ENCODE peak calls at places on chromosomes 2 and 18, in six cellular contexts. One of them, this sample, is unnamed. For H3K9me3, the result is how much of the 10 kb centered on the place peaks cover.

GRCh38 chr2:211833582-211834279 is 704.9 kb downstream of the ERBB4 start:
- DNase-seq in SJCRH30: no peak
- DNase-seq in PC-3: no peak
- DNase-seq in OCI-LY7: no peak
- DNase-seq in lower lobe of right lung: no peak
- DNase-seq in uterus: no peak
- DNase-seq in this sample: no peak

GRCh38 chr2:142980246-142981068 is 103.0 kb downstream of the KYNU start:
- DNase-seq in lower lobe of right lung: no peak
- DNase-seq in SJCRH30: peak
- DNase-seq in OCI-LY7: peak
- DNase-seq in uterus: no peak
- DNase-seq in PC-3: peak
- DNase-seq in this sample: no peak

GRCh38 chr18:57353137-57353939 is 981 bp downstream of the ST8SIA3 start:
- DNase-seq in uterus: no peak
- DNase-seq in PC-3: no peak
- DNase-seq in OCI-LY7: no peak
- DNase-seq in SJCRH30: no peak
- DNase-seq in lower lobe of right lung: no peak
- DNase-seq in this sample: peak

GRCh38 chr2:28608061-28608828 is 112.4 kb downstream of the PLB1 start:
- DNase-seq in SJCRH30: no peak
- DNase-seq in lower lobe of right lung: no peak
- DNase-seq in OCI-LY7: no peak
- DNase-seq in PC-3: no peak
- DNase-seq in uterus: no peak
- DNase-seq in this sample: peak

GRCh38 chr2:53018830-53019425 is 748.7 kb upstream of the CHAC2 start:
- DNase-seq in OCI-LY7: no peak
- DNase-seq in PC-3: peak
- DNase-seq in lower lobe of right lung: no peak
- DNase-seq in uterus: no peak
- DNase-seq in SJCRH30: peak
- DNase-seq in this sample: no peak

GRCh38 chr2:239375278-239376061 is 25.4 kb downstream of the HDAC4 start:
- DNase-seq in uterus: no peak
- DNase-seq in OCI-LY7: no peak
- DNase-seq in SJCRH30: no peak
- DNase-seq in PC-3: peak
- DNase-seq in lower lobe of right lung: peak
- DNase-seq in this sample: peak

GRCh38 chr2:157441072-157441454 is 2.8 kb downstream of the CYTIP start:
- DNase-seq in uterus: no peak
- DNase-seq in PC-3: no peak
- DNase-seq in lower lobe of right lung: no peak
- DNase-seq in OCI-LY7: peak
- DNase-seq in SJCRH30: peak
- DNase-seq in this sample: no peak

GRCh38 chr2:233817995-233818638 is 36.2 kb downstream of the HJURP start:
- DNase-seq in uterus: no peak
- DNase-seq in OCI-LY7: no peak
- DNase-seq in lower lobe of right lung: no peak
- DNase-seq in PC-3: no peak
- DNase-seq in SJCRH30: no peak
- DNase-seq in this sample: peak

GRCh38 chr18:48752928-48753327 is 197.8 kb downstream of the SMAD7 start:
- DNase-seq in uterus: no peak
- DNase-seq in PC-3: no peak
- DNase-seq in SJCRH30: no peak
- DNase-seq in lower lobe of right lung: no peak
- DNase-seq in OCI-LY7: no peak
- DNase-seq in this sample: no peak

GRCh38 chr2:233449071-233449901 is 95.0 kb downstream of the DGKD start:
- DNase-seq in SJCRH30: no peak
- DNase-seq in PC-3: peak
- DNase-seq in lower lobe of right lung: peak
- DNase-seq in OCI-LY7: no peak
- DNase-seq in uterus: no peak
- DNase-seq in this sample: peak

GRCh38 chr2:169363570-169364150 is 1.3 kb upstream of the LRP2 start:
- DNase-seq in SJCRH30: peak
- DNase-seq in lower lobe of right lung: peak
- DNase-seq in OCI-LY7: no peak
- DNase-seq in PC-3: no peak
- DNase-seq in uterus: no peak
- DNase-seq in this sample: peak

GRCh38 chr2:214987261-214987660 is 151.2 kb downstream of the ABCA12 start:
- DNase-seq in uterus: no peak
- DNase-seq in PC-3: no peak
- DNase-seq in SJCRH30: no peak
- DNase-seq in OCI-LY7: no peak
- DNase-seq in lower lobe of right lung: no peak
- DNase-seq in this sample: no peak

GRCh38 chr2:69933839-69934613 is 19.1 kb downstream of the MXD1 start:
- DNase-seq in SJCRH30: no peak
- DNase-seq in uterus: no peak
- DNase-seq in OCI-LY7: no peak
- DNase-seq in PC-3: peak
- DNase-seq in lower lobe of right lung: no peak
- DNase-seq in this sample: no peak

GRCh38 chr2:70496819-70497218 is 56.8 kb downstream of the TGFA start:
- DNase-seq in uterus: no peak
- DNase-seq in OCI-LY7: no peak
- DNase-seq in lower lobe of right lung: no peak
- DNase-seq in PC-3: peak
- DNase-seq in SJCRH30: no peak
- DNase-seq in this sample: no peak

GRCh38 chr2:47402555-47402804 is 476 bp upstream of the MSH2 start:
- DNase-seq in PC-3: peak
- DNase-seq in uterus: no peak
- DNase-seq in lower lobe of right lung: no peak
- DNase-seq in OCI-LY7: no peak
- DNase-seq in SJCRH30: no peak
- DNase-seq in this sample: no peak

GRCh38 chr2:217077841-217078407 is 218.1 kb upstream of the TNP1 start:
- DNase-seq in SJCRH30: no peak
- DNase-seq in lower lobe of right lung: no peak
- DNase-seq in PC-3: no peak
- DNase-seq in uterus: no peak
- DNase-seq in OCI-LY7: no peak
- DNase-seq in this sample: no peak

GRCh38 chr2:134926231-134926931 is 7.8 kb downstream of the CCNT2 start:
- DNase-seq in lower lobe of right lung: no peak
- DNase-seq in OCI-LY7: no peak
- DNase-seq in uterus: no peak
- DNase-seq in PC-3: no peak
- DNase-seq in SJCRH30: no peak
- DNase-seq in this sample: no peak

GRCh38 chr2:215504547-215504946 is 68.7 kb upstream of the FN1 start:
- DNase-seq in PC-3: no peak
- DNase-seq in SJCRH30: no peak
- DNase-seq in lower lobe of right lung: no peak
- DNase-seq in OCI-LY7: no peak
- DNase-seq in uterus: no peak
- DNase-seq in this sample: no peak

GRCh38 chr18:48918156-48918555 is 32.6 kb downstream of the SMAD7 start:
- DNase-seq in lower lobe of right lung: no peak
- DNase-seq in uterus: no peak
- DNase-seq in SJCRH30: no peak
- DNase-seq in PC-3: no peak
- DNase-seq in OCI-LY7: peak
- DNase-seq in this sample: no peak

GRCh38 chr2:36413218-36413617 is 57.6 kb downstream of the CRIM1 start:
- DNase-seq in lower lobe of right lung: no peak
- DNase-seq in OCI-LY7: no peak
- DNase-seq in uterus: no peak
- DNase-seq in SJCRH30: no peak
- DNase-seq in PC-3: no peak
- DNase-seq in this sample: no peak

GRCh38 chr2:39488450-39488849 is 51.4 kb upstream of the MAP4K3 start:
- DNase-seq in lower lobe of right lung: peak
- DNase-seq in PC-3: peak
- DNase-seq in SJCRH30: no peak
- DNase-seq in OCI-LY7: no peak
- DNase-seq in uterus: no peak
- DNase-seq in this sample: no peak

GRCh38 chr2:231425811-231426703 is 30.5 kb downstream of the B3GNT7 start:
- DNase-seq in PC-3: peak
- DNase-seq in uterus: no peak
- DNase-seq in lower lobe of right lung: no peak
- DNase-seq in OCI-LY7: no peak
- DNase-seq in SJCRH30: no peak
- DNase-seq in this sample: no peak

GRCh38 chr2:23706613-23707078 is 220.3 kb downstream of the ATAD2B start:
- DNase-seq in PC-3: no peak
- DNase-seq in lower lobe of right lung: no peak
- DNase-seq in uterus: no peak
- DNase-seq in SJCRH30: no peak
- DNase-seq in OCI-LY7: no peak
- DNase-seq in this sample: no peak

GRCh38 chr2:12262681-12263436 is 453.9 kb upstream of the TRIB2 start:
- DNase-seq in SJCRH30: peak
- DNase-seq in PC-3: no peak
- DNase-seq in uterus: peak
- DNase-seq in lower lobe of right lung: no peak
- DNase-seq in OCI-LY7: peak
- DNase-seq in this sample: no peak

DNA sequence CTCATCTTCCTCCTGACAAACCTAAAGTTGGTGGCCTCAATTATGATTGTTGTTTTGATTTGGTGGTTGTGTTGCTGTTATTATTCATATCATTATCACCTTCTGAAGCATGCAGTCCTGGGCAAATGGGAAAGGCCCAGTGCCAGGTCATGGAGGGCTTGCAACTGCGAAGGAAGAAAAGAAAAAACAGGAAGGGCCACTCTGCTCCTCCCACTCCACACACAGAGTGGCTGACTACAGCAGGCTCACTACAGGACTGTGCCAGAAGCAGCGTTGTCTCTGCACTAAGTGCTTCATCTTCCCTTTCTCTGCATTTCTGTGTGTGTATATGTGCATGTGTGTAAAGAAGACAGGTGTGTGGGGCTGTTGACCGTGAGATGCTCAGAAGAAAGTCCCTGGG is 231.9 kb downstream of the ANKRD30B start:
- DNase-seq in uterus: no peak
- DNase-seq in SJCRH30: no peak
- DNase-seq in lower lobe of right lung: no peak
- DNase-seq in OCI-LY7: no peak
- DNase-seq in PC-3: no peak
- DNase-seq in this sample: no peak
- H3K9me3 ChIP-seq in uterus: under half
- H3K9me3 ChIP-seq in SJCRH30: under half
- H3K9me3 ChIP-seq in lower lobe of right lung: under half
- H3K9me3 ChIP-seq in OCI-LY7: under half
- H3K9me3 ChIP-seq in PC-3: under half
- H3K9me3 ChIP-seq in this sample: under half

GRCh38 chr18:12287684-12288405 is 20.2 kb upstream of the TUBB6 start:
- DNase-seq in uterus: peak
- DNase-seq in SJCRH30: peak
- DNase-seq in lower lobe of right lung: peak
- DNase-seq in OCI-LY7: no peak
- DNase-seq in PC-3: peak
- DNase-seq in this sample: peak

GRCh38 chr18:12288406-12288762 is 19.7 kb upstream of the TUBB6 start:
- DNase-seq in lower lobe of right lung: no peak
- DNase-seq in OCI-LY7: no peak
- DNase-seq in PC-3: no peak
- DNase-seq in SJCRH30: no peak
- DNase-seq in uterus: no peak
- DNase-seq in this sample: no peak

GRCh38 chr18:12290086-12290485 is 18.0 kb upstream of the TUBB6 start:
- DNase-seq in OCI-LY7: no peak
- DNase-seq in PC-3: no peak
- DNase-seq in lower lobe of right lung: no peak
- DNase-seq in SJCRH30: no peak
- DNase-seq in uterus: no peak
- DNase-seq in this sample: no peak

GRCh38 chr18:12283666-12284065 is 24.4 kb upstream of the TUBB6 start:
- DNase-seq in OCI-LY7: no peak
- DNase-seq in SJCRH30: no peak
- DNase-seq in uterus: no peak
- DNase-seq in PC-3: no peak
- DNase-seq in lower lobe of right lung: no peak
- DNase-seq in this sample: no peak

DNA sequence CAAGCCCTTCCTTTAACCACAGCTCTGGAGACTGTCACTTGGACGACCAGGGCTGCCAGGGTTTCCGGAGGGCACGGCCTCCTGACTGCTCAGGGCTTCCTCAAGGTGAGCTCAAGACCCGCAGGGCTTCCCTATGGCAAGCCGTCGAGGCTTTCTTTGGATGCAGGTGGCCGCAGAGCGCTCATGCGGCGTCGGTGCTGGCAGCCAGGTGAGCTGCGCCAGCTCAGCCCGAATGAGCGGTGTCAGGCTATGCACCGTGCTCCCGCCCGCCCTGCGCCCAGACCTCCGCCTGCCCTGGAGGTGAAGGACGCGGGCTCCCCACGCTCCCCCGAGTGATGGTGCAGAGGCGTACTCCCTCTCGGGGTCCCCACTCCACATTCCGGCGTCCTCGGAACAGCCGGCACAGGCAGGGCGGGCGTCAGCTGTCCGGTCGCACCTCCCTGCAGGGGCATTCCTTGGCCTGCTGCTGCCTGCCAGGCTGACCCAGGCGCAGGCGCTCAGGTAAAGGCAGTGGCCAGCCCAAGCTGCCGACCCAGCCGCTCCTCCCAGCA is 20.8 kb upstream of the TUBB6 start:
- DNase-seq in PC-3: no peak
- DNase-seq in OCI-LY7: no peak
- DNase-seq in SJCRH30: no peak
- DNase-seq in lower lobe of right lung: peak
- DNase-seq in uterus: no peak
- DNase-seq in this sample: no peak
- H3K4me3 ChIP-seq in PC-3: peak
- H3K4me3 ChIP-seq in OCI-LY7: no peak
- H3K4me3 ChIP-seq in SJCRH30: peak
- H3K4me3 ChIP-seq in lower lobe of right lung: peak
- H3K4me3 ChIP-seq in uterus: peak
- H3K4me3 ChIP-seq in this sample: peak

GRCh38 chr2:44850016-44850415 is 91.5 kb upstream of the SIX3 start:
- DNase-seq in lower lobe of right lung: no peak
- DNase-seq in OCI-LY7: no peak
- DNase-seq in uterus: no peak
- DNase-seq in SJCRH30: no peak
- DNase-seq in PC-3: no peak
- DNase-seq in this sample: no peak
- H3K9me3 ChIP-seq in lower lobe of right lung: under half
- H3K9me3 ChIP-seq in OCI-LY7: under half
- H3K9me3 ChIP-seq in uterus: under half
- H3K9me3 ChIP-seq in SJCRH30: under half
- H3K9me3 ChIP-seq in PC-3: under half
- H3K9me3 ChIP-seq in this sample: under half

DNA sequence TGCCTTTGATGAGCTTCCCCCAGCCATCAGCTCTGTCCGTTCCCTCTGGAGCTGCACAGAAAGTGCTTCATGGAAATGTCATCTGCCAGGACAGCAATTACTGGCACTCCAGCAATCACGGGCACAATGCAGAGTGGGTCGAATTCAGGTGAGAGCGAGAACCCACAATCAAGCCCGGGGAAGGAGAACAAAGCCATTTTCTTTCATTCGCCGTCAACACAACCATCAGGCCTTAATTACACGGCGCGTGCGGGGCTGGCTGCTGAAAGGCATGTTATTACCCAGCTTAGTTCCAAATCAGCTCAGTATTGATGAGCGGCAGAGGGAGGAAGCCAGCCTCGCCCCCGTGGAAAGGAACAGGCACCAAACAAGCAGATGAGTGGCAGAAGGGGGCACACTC is 143.9 kb downstream of the MYT1L start:
- DNase-seq in OCI-LY7: no peak
- DNase-seq in uterus: no peak
- DNase-seq in SJCRH30: no peak
- DNase-seq in lower lobe of right lung: no peak
- DNase-seq in PC-3: no peak
- DNase-seq in this sample: no peak
- H3K4me3 ChIP-seq in OCI-LY7: no peak
- H3K4me3 ChIP-seq in uterus: no peak
- H3K4me3 ChIP-seq in SJCRH30: no peak
- H3K4me3 ChIP-seq in lower lobe of right lung: no peak
- H3K4me3 ChIP-seq in PC-3: no peak
- H3K4me3 ChIP-seq in this sample: no peak